ENCODE peak calls at places on chromosomes 12 and 14, in five cellular contexts. One of them, this sample, is unnamed.

GRCh38 chr12:122793685-122794106 is 19.3 kb downstream of the CCDC62 start:
- DNase-seq in C1 segment of cervical spinal cord: no peak
- DNase-seq in endothelial cell of umbilical vein: peak
- DNase-seq in activated effector memory CD4-positive, alpha-beta T cell treated with anti-CD3 and anti-CD28 coated beads, Interleukin-2, amount 50 U/mL, for 16 hours: peak
- DNase-seq in posterior cingulate gyrus: no peak
- DNase-seq in this sample: peak

GRCh38 chr12:2311001-2311778 is 258.4 kb downstream of the CACNA1C start:
- DNase-seq in posterior cingulate gyrus: no peak
- DNase-seq in activated effector memory CD4-positive, alpha-beta T cell treated with anti-CD3 and anti-CD28 coated beads, Interleukin-2, amount 50 U/mL, for 16 hours: no peak
- DNase-seq in C1 segment of cervical spinal cord: no peak
- DNase-seq in endothelial cell of umbilical vein: no peak
- DNase-seq in this sample: peak

GRCh38 chr12:121784460-121784859 is 9.0 kb downstream of the RHOF start:
- DNase-seq in activated effector memory CD4-positive, alpha-beta T cell treated with anti-CD3 and anti-CD28 coated beads, Interleukin-2, amount 50 U/mL, for 16 hours: no peak
- DNase-seq in endothelial cell of umbilical vein: peak
- DNase-seq in posterior cingulate gyrus: no peak
- DNase-seq in C1 segment of cervical spinal cord: no peak
- DNase-seq in this sample: peak

GRCh38 chr14:100436745-100437406 is 113.7 kb downstream of the SLC25A47 start:
- DNase-seq in endothelial cell of umbilical vein: no peak
- DNase-seq in C1 segment of cervical spinal cord: no peak
- DNase-seq in activated effector memory CD4-positive, alpha-beta T cell treated with anti-CD3 and anti-CD28 coated beads, Interleukin-2, amount 50 U/mL, for 16 hours: no peak
- DNase-seq in posterior cingulate gyrus: peak
- DNase-seq in this sample: no peak

GRCh38 chr12:117114784-117115183 is 15.6 kb upstream of the TESC start:
- DNase-seq in endothelial cell of umbilical vein: no peak
- DNase-seq in posterior cingulate gyrus: no peak
- DNase-seq in activated effector memory CD4-positive, alpha-beta T cell treated with anti-CD3 and anti-CD28 coated beads, Interleukin-2, amount 50 U/mL, for 16 hours: no peak
- DNase-seq in C1 segment of cervical spinal cord: no peak
- DNase-seq in this sample: no peak

GRCh38 chr14:65320661-65321308 is 91.7 kb upstream of the FUT8 start:
- DNase-seq in endothelial cell of umbilical vein: no peak
- DNase-seq in activated effector memory CD4-positive, alpha-beta T cell treated with anti-CD3 and anti-CD28 coated beads, Interleukin-2, amount 50 U/mL, for 16 hours: no peak
- DNase-seq in C1 segment of cervical spinal cord: no peak
- DNase-seq in posterior cingulate gyrus: no peak
- DNase-seq in this sample: no peak

GRCh38 chr12:46268349-46268616 is 560 bp downstream of the SLC38A1 start:
- DNase-seq in activated effector memory CD4-positive, alpha-beta T cell treated with anti-CD3 and anti-CD28 coated beads, Interleukin-2, amount 50 U/mL, for 16 hours: no peak
- DNase-seq in posterior cingulate gyrus: no peak
- DNase-seq in C1 segment of cervical spinal cord: no peak
- DNase-seq in endothelial cell of umbilical vein: no peak
- DNase-seq in this sample: no peak

GRCh38 chr14:22602011-22602410 is 3.9 kb downstream of the ABHD4 start:
- DNase-seq in C1 segment of cervical spinal cord: no peak
- DNase-seq in activated effector memory CD4-positive, alpha-beta T cell treated with anti-CD3 and anti-CD28 coated beads, Interleukin-2, amount 50 U/mL, for 16 hours: no peak
- DNase-seq in posterior cingulate gyrus: no peak
- DNase-seq in endothelial cell of umbilical vein: no peak
- DNase-seq in this sample: no peak

GRCh38 chr14:36807727-36808126 is 146.1 kb downstream of the PAX9 start:
- DNase-seq in activated effector memory CD4-positive, alpha-beta T cell treated with anti-CD3 and anti-CD28 coated beads, Interleukin-2, amount 50 U/mL, for 16 hours: no peak
- DNase-seq in endothelial cell of umbilical vein: no peak
- DNase-seq in posterior cingulate gyrus: no peak
- DNase-seq in C1 segment of cervical spinal cord: no peak
- DNase-seq in this sample: no peak

GRCh38 chr12:14885718-14886201 is at the start of gene MGP:
- DNase-seq in posterior cingulate gyrus: no peak
- DNase-seq in C1 segment of cervical spinal cord: no peak
- DNase-seq in activated effector memory CD4-positive, alpha-beta T cell treated with anti-CD3 and anti-CD28 coated beads, Interleukin-2, amount 50 U/mL, for 16 hours: no peak
- DNase-seq in endothelial cell of umbilical vein: peak
- DNase-seq in this sample: peak

GRCh38 chr12:126545411-126545810 is 1480.2 kb downstream of the AACS start:
- DNase-seq in C1 segment of cervical spinal cord: no peak
- DNase-seq in endothelial cell of umbilical vein: no peak
- DNase-seq in posterior cingulate gyrus: no peak
- DNase-seq in activated effector memory CD4-positive, alpha-beta T cell treated with anti-CD3 and anti-CD28 coated beads, Interleukin-2, amount 50 U/mL, for 16 hours: no peak
- DNase-seq in this sample: no peak

GRCh38 chr12:116478243-116478773 is 80.9 kb upstream of the MAP1LC3B2 start:
- DNase-seq in endothelial cell of umbilical vein: no peak
- DNase-seq in C1 segment of cervical spinal cord: no peak
- DNase-seq in activated effector memory CD4-positive, alpha-beta T cell treated with anti-CD3 and anti-CD28 coated beads, Interleukin-2, amount 50 U/mL, for 16 hours: no peak
- DNase-seq in posterior cingulate gyrus: no peak
- DNase-seq in this sample: no peak

GRCh38 chr12:101829639-101830390 is 944 bp downstream of the GNPTAB start:
- DNase-seq in endothelial cell of umbilical vein: peak
- DNase-seq in posterior cingulate gyrus: no peak
- DNase-seq in C1 segment of cervical spinal cord: no peak
- DNase-seq in activated effector memory CD4-positive, alpha-beta T cell treated with anti-CD3 and anti-CD28 coated beads, Interleukin-2, amount 50 U/mL, for 16 hours: no peak
- DNase-seq in this sample: no peak

GRCh38 chr12:42786400-42786799 is 196.9 kb upstream of the PRICKLE1 start:
- DNase-seq in posterior cingulate gyrus: no peak
- DNase-seq in endothelial cell of umbilical vein: no peak
- DNase-seq in C1 segment of cervical spinal cord: no peak
- DNase-seq in activated effector memory CD4-positive, alpha-beta T cell treated with anti-CD3 and anti-CD28 coated beads, Interleukin-2, amount 50 U/mL, for 16 hours: no peak
- DNase-seq in this sample: no peak

GRCh38 chr14:92934196-92935085 is 11.5 kb downstream of the CHGA start:
- DNase-seq in posterior cingulate gyrus: no peak
- DNase-seq in C1 segment of cervical spinal cord: no peak
- DNase-seq in activated effector memory CD4-positive, alpha-beta T cell treated with anti-CD3 and anti-CD28 coated beads, Interleukin-2, amount 50 U/mL, for 16 hours: no peak
- DNase-seq in endothelial cell of umbilical vein: no peak
- DNase-seq in this sample: no peak

GRCh38 chr14:74954232-74954946 is 1.0 kb downstream of the PGF start:
- DNase-seq in C1 segment of cervical spinal cord: no peak
- DNase-seq in posterior cingulate gyrus: no peak
- DNase-seq in activated effector memory CD4-positive, alpha-beta T cell treated with anti-CD3 and anti-CD28 coated beads, Interleukin-2, amount 50 U/mL, for 16 hours: no peak
- DNase-seq in endothelial cell of umbilical vein: peak
- DNase-seq in this sample: no peak

GRCh38 chr14:89374908-89375307 is 42.1 kb downstream of the FOXN3 start:
- DNase-seq in posterior cingulate gyrus: no peak
- DNase-seq in activated effector memory CD4-positive, alpha-beta T cell treated with anti-CD3 and anti-CD28 coated beads, Interleukin-2, amount 50 U/mL, for 16 hours: peak
- DNase-seq in endothelial cell of umbilical vein: no peak
- DNase-seq in C1 segment of cervical spinal cord: no peak
- DNase-seq in this sample: no peak

GRCh38 chr12:74066476-74066875 is 471.2 kb upstream of the ATXN7L3B start:
- DNase-seq in posterior cingulate gyrus: no peak
- DNase-seq in activated effector memory CD4-positive, alpha-beta T cell treated with anti-CD3 and anti-CD28 coated beads, Interleukin-2, amount 50 U/mL, for 16 hours: no peak
- DNase-seq in C1 segment of cervical spinal cord: no peak
- DNase-seq in endothelial cell of umbilical vein: no peak
- DNase-seq in this sample: no peak

GRCh38 chr14:31377433-31377832 is 42.9 kb downstream of the HEATR5A start:
- DNase-seq in posterior cingulate gyrus: no peak
- DNase-seq in endothelial cell of umbilical vein: no peak
- DNase-seq in C1 segment of cervical spinal cord: no peak
- DNase-seq in activated effector memory CD4-positive, alpha-beta T cell treated with anti-CD3 and anti-CD28 coated beads, Interleukin-2, amount 50 U/mL, for 16 hours: no peak
- DNase-seq in this sample: no peak

GRCh38 chr14:35332517-35333346 is 40.5 kb downstream of the PSMA6 start:
- DNase-seq in activated effector memory CD4-positive, alpha-beta T cell treated with anti-CD3 and anti-CD28 coated beads, Interleukin-2, amount 50 U/mL, for 16 hours: peak
- DNase-seq in endothelial cell of umbilical vein: no peak
- DNase-seq in posterior cingulate gyrus: no peak
- DNase-seq in C1 segment of cervical spinal cord: no peak
- DNase-seq in this sample: peak

GRCh38 chr14:102539544-102540309 is 30.2 kb upstream of the ANKRD9 start:
- DNase-seq in endothelial cell of umbilical vein: no peak
- DNase-seq in C1 segment of cervical spinal cord: no peak
- DNase-seq in posterior cingulate gyrus: no peak
- DNase-seq in activated effector memory CD4-positive, alpha-beta T cell treated with anti-CD3 and anti-CD28 coated beads, Interleukin-2, amount 50 U/mL, for 16 hours: no peak
- DNase-seq in this sample: no peak

GRCh38 chr12:6834254-6834653 is 6.0 kb downstream of the P3H3 start:
- DNase-seq in C1 segment of cervical spinal cord: no peak
- DNase-seq in activated effector memory CD4-positive, alpha-beta T cell treated with anti-CD3 and anti-CD28 coated beads, Interleukin-2, amount 50 U/mL, for 16 hours: no peak
- DNase-seq in endothelial cell of umbilical vein: no peak
- DNase-seq in posterior cingulate gyrus: no peak
- DNase-seq in this sample: no peak

GRCh38 chr12:115922952-115923564 is 354.4 kb downstream of the MED13L start:
- DNase-seq in posterior cingulate gyrus: no peak
- DNase-seq in endothelial cell of umbilical vein: no peak
- DNase-seq in C1 segment of cervical spinal cord: no peak
- DNase-seq in activated effector memory CD4-positive, alpha-beta T cell treated with anti-CD3 and anti-CD28 coated beads, Interleukin-2, amount 50 U/mL, for 16 hours: no peak
- DNase-seq in this sample: no peak

GRCh38 chr12:79071498-79071897 is 206.9 kb downstream of the SYT1 start:
- DNase-seq in posterior cingulate gyrus: no peak
- DNase-seq in C1 segment of cervical spinal cord: no peak
- DNase-seq in endothelial cell of umbilical vein: no peak
- DNase-seq in activated effector memory CD4-positive, alpha-beta T cell treated with anti-CD3 and anti-CD28 coated beads, Interleukin-2, amount 50 U/mL, for 16 hours: no peak
- DNase-seq in this sample: no peak

GRCh38 chr14:64801800-64802199 is 77.9 kb downstream of the SPTB start:
- DNase-seq in activated effector memory CD4-positive, alpha-beta T cell treated with anti-CD3 and anti-CD28 coated beads, Interleukin-2, amount 50 U/mL, for 16 hours: no peak
- DNase-seq in posterior cingulate gyrus: no peak
- DNase-seq in C1 segment of cervical spinal cord: no peak
- DNase-seq in endothelial cell of umbilical vein: peak
- DNase-seq in this sample: no peak

GRCh38 chr12:87924149-87924548 is 105.1 kb downstream of the C12orf50 start:
- DNase-seq in posterior cingulate gyrus: no peak
- DNase-seq in activated effector memory CD4-positive, alpha-beta T cell treated with anti-CD3 and anti-CD28 coated beads, Interleukin-2, amount 50 U/mL, for 16 hours: no peak
- DNase-seq in C1 segment of cervical spinal cord: no peak
- DNase-seq in endothelial cell of umbilical vein: no peak
- DNase-seq in this sample: peak

This sample was measured in fibroblast of gingiva.